ENCODE peak calls at places on chromosomes 13 and 19, in eight cellular contexts. Y is cortex of kidney; C is Calu3; D is SW480; E is stimulated activated CD4-positive, alpha-beta T cell treated with anti-CD3 and anti-CD28 coated beads, Interleukin-4, amount 100 ng/mL, for 1 hour; R is mesenteric fat pad; X is activated CD4-positive, alpha-beta T cell treated with anti-CD3 and anti-CD28 coated beads for 24 hours; G is A549. J is an unnamed sample.
A peak's percentile ranks its signal among the peaks of the same experiment; 100 is the strongest.

GRCh38 chr19:11399667-11400066 is 15.6 kb upstream of the EPOR start:
- DNase-seq in Y (no peak), C (no peak), D (no peak), E (no peak), R (no peak), X (no peak), G (no peak), J (no peak)

GRCh38 chr19:46080561-46080960 is 39.8 kb upstream of the IGFL4 start:
- DNase-seq in Y (no peak), C (peak; percentile 28), D (peak; percentile 93), E (no peak), R (no peak), X (no peak), G (no peak), J (peak; percentile 98)

GRCh38 chr19:58003153-58003828 is 671 bp upstream of the ZNF606 start:
- DNase-seq in Y (no peak), C (no peak), D (no peak), E (no peak), R (no peak), X (no peak), G (no peak), J (no peak)

GRCh38 chr19:44657211-44657921 is 13.7 kb downstream of the PVR start:
- DNase-seq in Y (no peak), C (peak; percentile 77), D (peak; percentile 62), E (peak; percentile 74), R (no peak), X (peak; percentile 71), G (peak; percentile 87), J (peak; percentile 58)

GRCh38 chr13:27183561-27184147 is 12.0 kb upstream of the USP12 start:
- DNase-seq in Y (no peak), C (peak; percentile 54), D (no peak), E (no peak), R (no peak), X (no peak), G (no peak), J (no peak)

GRCh38 chr19:1183543-1184172 is 9.6 kb upstream of the SBNO2 start:
- DNase-seq in Y (no peak), C (peak; percentile 91), D (peak; percentile 68), E (no peak), R (no peak), X (no peak), G (peak; percentile 81), J (no peak)

GRCh38 chr19:20470345-20471119 is 95.0 kb downstream of the ZNF737 start:
- DNase-seq in Y (no peak), C (no peak), D (no peak), E (no peak), R (no peak), X (no peak), G (no peak), J (no peak)

GRCh38 chr19:296476-297225 is 5.4 kb upstream of the PLPP2 start:
- DNase-seq in Y (no peak), C (no peak), D (no peak), E (no peak), R (no peak), X (no peak), G (no peak), J (no peak)

GRCh38 chr19:11422163-11423068 is 3.3 kb upstream of the RGL3 start:
- DNase-seq in Y (no peak), C (peak; percentile 79), D (no peak), E (peak; percentile 55), R (no peak), X (peak; percentile 64), G (peak; percentile 60), J (peak; percentile 33)

GRCh38 chr19:37817180-37817911 is 38.0 kb upstream of the ZNF573 start:
- DNase-seq in Y (peak; percentile 42), C (no peak), D (no peak), E (peak; percentile 50), R (no peak), X (peak; percentile 34), G (no peak), J (peak; percentile 34)

GRCh38 chr19:3415695-3416094 is 49.3 kb downstream of the NFIC start:
- DNase-seq in Y (no peak), C (no peak), D (no peak), E (no peak), R (no peak), X (no peak), G (no peak), J (no peak)

GRCh38 chr13:21849323-21849722 is 178.4 kb downstream of the FGF9 start:
- DNase-seq in Y (no peak), C (peak; percentile 14), D (peak; percentile 72), E (no peak), R (no peak), X (peak; percentile 1), G (no peak), J (no peak)

GRCh38 chr13:31090921-31091624 is 70.6 kb downstream of the HSPH1 start:
- DNase-seq in Y (no peak), C (no peak), D (no peak), E (no peak), R (no peak), X (no peak), G (no peak), J (no peak)

GRCh38 chr19:36120092-36120983 is 5.1 kb downstream of the TBCB start:
- DNase-seq in Y (no peak), C (no peak), D (no peak), E (no peak), R (no peak), X (no peak), G (no peak), J (no peak)

GRCh38 chr13:99174533-99175100 is 26.0 kb upstream of the UBAC2 start:
- DNase-seq in Y (no peak), C (no peak), D (no peak), E (no peak), R (no peak), X (no peak), G (no peak), J (no peak)

GRCh38 chr19:40549007-40549708 is 27.5 kb upstream of the SHKBP1 start:
- DNase-seq in Y (no peak), C (peak; percentile 90), D (peak; percentile 74), E (peak; percentile 83), R (no peak), X (peak; percentile 68), G (peak; percentile 92), J (peak; percentile 14)

GRCh38 chr19:38223119-38223523 is 901 bp downstream of the DPF1 start:
- DNase-seq in Y (no peak), C (no peak), D (no peak), E (no peak), R (no peak), X (no peak), G (no peak), J (no peak)

GRCh38 chr19:16315825-16316505 is 8.7 kb upstream of the KLF2 start:
- DNase-seq in Y (no peak), C (no peak), D (no peak), E (no peak), R (no peak), X (no peak), G (no peak), J (peak; percentile 93)

GRCh38 chr13:105334211-105334610 is 1201.3 kb downstream of the EFNB2 start:
- DNase-seq in Y (no peak), C (no peak), D (no peak), E (no peak), R (no peak), X (no peak), G (no peak), J (peak; percentile 77)

GRCh38 chr13:37597477-37597876 is 1.1 kb downstream of the POSTN start:
- DNase-seq in Y (no peak), C (no peak), D (no peak), E (no peak), R (no peak), X (no peak), G (no peak), J (no peak)

GRCh38 chr13:113209336-113209879 is at the start of gene CUL4A:
- DNase-seq in Y (no peak), C (peak; percentile 56), D (peak; percentile 77), E (peak; percentile 78), R (peak; percentile 91), X (peak; percentile 69), G (peak; percentile 38), J (peak; percentile 48)

GRCh38 chr13:109778102-109778542 is 8.3 kb downstream of the IRS2 start:
- DNase-seq in Y (no peak), C (no peak), D (peak; percentile 73), E (no peak), R (no peak), X (no peak), G (no peak), J (no peak)

GRCh38 chr19:30587869-30588268 is 215.7 kb downstream of the ZNF536 start:
- DNase-seq in Y (no peak), C (no peak), D (no peak), E (no peak), R (no peak), X (no peak), G (no peak), J (no peak)

GRCh38 chr13:32428581-32429072 is 697 bp upstream of the N4BP2L1 start:
- DNase-seq in Y (no peak), C (no peak), D (no peak), E (no peak), R (no peak), X (no peak), G (no peak), J (no peak)

GRCh38 chr19:33771308-33772101 is 25.2 kb upstream of the KCTD15 start:
- DNase-seq in Y (no peak), C (peak; percentile 88), D (peak; percentile 74), E (peak; percentile 65), R (no peak), X (peak; percentile 66), G (peak; percentile 94), J (peak; percentile 45)

J was measured in brain microvascular endothelial cell.